ENCODE peak calls at places on chromosome 22, in five cellular contexts. Q is H7, O is HFF-Myc, A is keratinocyte, S is astrocyte of the spinal cord. E is an unnamed sample.
A peak's percentile ranks its signal among the peaks of the same experiment; 100 is the strongest.

GRCh38 chr22:29344137-29344536 is 28.6 kb upstream of the RASL10A start:
- DNase-seq in Q (no peak), O (peak; percentile 75), A (peak; percentile 66), S (peak; percentile 96), E (no peak)

GRCh38 chr22:50676211-50676636 is 3.6 kb downstream of the SHANK3 start:
- DNase-seq in Q (no peak), O (no peak), A (no peak), S (no peak), E (no peak)

GRCh38 chr22:16844529-16844928 is 19.3 kb upstream of the XKR3 start:
- DNase-seq in Q (no peak), O (no peak), A (no peak), S (no peak), E (no peak)

GRCh38 chr22:46297151-46297819 is 615 bp downstream of the GTSE1 start:
- DNase-seq in Q (peak; percentile 83), O (no peak), A (no peak), S (peak; percentile 27), E (no peak)

GRCh38 chr22:25388866-25389540 is 169.6 kb downstream of the CRYBB2 start:
- DNase-seq in Q (no peak), O (no peak), A (no peak), S (no peak), E (no peak)

GRCh38 chr22:30434775-30435315 is 9.3 kb downstream of the MTFP1 start:
- DNase-seq in Q (no peak), O (no peak), A (no peak), S (no peak), E (no peak)

GRCh38 chr22:46090631-46091201 is 59.6 kb upstream of the PPARA start:
- DNase-seq in Q (no peak), O (no peak), A (no peak), S (peak; percentile 62), E (no peak)

GRCh38 chr22:29268511-29269229 is 602 bp downstream of the EWSR1 start:
- DNase-seq in Q (peak; percentile 90), O (no peak), A (no peak), S (peak; percentile 82), E (peak; percentile 67)

GRCh38 chr22:49815641-49816071 is 12.0 kb downstream of the BRD1 start:
- DNase-seq in Q (peak; percentile 50), O (no peak), A (no peak), S (peak; percentile 28), E (peak; percentile 60)

GRCh38 chr22:23269441-23270211 is 89.3 kb downstream of the BCR start:
- DNase-seq in Q (peak; percentile 81), O (no peak), A (no peak), S (no peak), E (no peak)

GRCh38 chr22:23752090-23752691 is 1.3 kb upstream of the ZNF70 start:
- DNase-seq in Q (peak; percentile 57), O (no peak), A (no peak), S (no peak), E (no peak)

GRCh38 chr22:31082606-31083376 is 1.7 kb downstream of the SMTN start:
- DNase-seq in Q (peak; percentile 81), O (no peak), A (no peak), S (peak; percentile 26), E (no peak)

GRCh38 chr22:49599691-49600451 is 227.8 kb downstream of the BRD1 start:
- DNase-seq in Q (peak; percentile 40), O (no peak), A (no peak), S (no peak), E (no peak)

GRCh38 chr22:25845985-25846745 is 104.2 kb downstream of the MYO18B start:
- DNase-seq in Q (no peak), O (no peak), A (no peak), S (no peak), E (no peak)

GRCh38 chr22:22974156-22974555 is 86.5 kb downstream of the IGLL5 start:
- DNase-seq in Q (no peak), O (no peak), A (no peak), S (no peak), E (no peak)

GRCh38 chr22:50192825-50193204 is 7.1 kb downstream of the TRABD start:
- DNase-seq in Q (no peak), O (no peak), A (no peak), S (no peak), E (no peak)

GRCh38 chr22:22410121-22410520 is 98.4 kb downstream of the ZNF280B start:
- DNase-seq in Q (no peak), O (no peak), A (no peak), S (no peak), E (no peak)

GRCh38 chr22:25448435-25449051 is 115.9 kb upstream of the GRK3 start:
- DNase-seq in Q (peak; percentile 61), O (no peak), A (no peak), S (peak; percentile 19), E (no peak)

GRCh38 chr22:30878516-30879365 is 89.8 kb downstream of the MORC2 start:
- DNase-seq in Q (no peak), O (no peak), A (no peak), S (no peak), E (no peak)

GRCh38 chr22:26321469-26321913 is 107.6 kb upstream of the ASPHD2 start:
- DNase-seq in Q (no peak), O (peak; percentile 48), A (no peak), S (peak; percentile 31), E (peak; percentile 79)

DNA sequence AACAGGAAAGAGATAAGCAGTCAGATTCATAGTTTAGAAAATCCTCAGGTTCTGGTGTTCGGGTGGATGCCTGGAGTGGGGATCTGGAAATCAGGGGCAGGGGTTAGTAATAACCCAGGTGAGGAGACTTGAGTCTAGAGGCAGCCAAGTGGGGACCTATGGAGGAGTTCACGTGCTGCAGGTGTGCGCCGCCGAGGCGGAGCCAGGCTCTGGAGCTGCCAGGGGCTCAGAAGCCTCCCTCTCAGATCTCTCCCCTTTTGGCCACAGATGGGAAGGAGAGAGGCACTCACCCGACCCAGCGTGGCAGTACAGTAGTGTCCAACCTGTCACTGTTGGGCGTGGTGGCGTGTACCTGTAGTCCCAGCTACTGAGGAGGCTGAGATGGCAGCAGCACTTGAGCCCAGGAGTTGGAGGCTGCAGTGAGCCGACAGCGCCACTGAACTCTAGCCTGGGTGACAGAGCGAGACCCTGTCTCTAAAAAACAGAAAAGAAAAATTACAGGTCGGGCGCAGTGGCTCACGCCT is 27.5 kb downstream of the TXN2 start:
- DNase-seq in Q (no peak), O (no peak), A (no peak), S (no peak), E (no peak)
- H3K4me3 ChIP-seq in Q (no peak overlapping the region), O (no peak overlapping the region), A (no peak overlapping the region), S (no peak overlapping the region), E (no peak overlapping the region)

GRCh38 chr22:42719133-42719532 is 1.5 kb downstream of the A4GALT start:
- DNase-seq in Q (no peak), O (no peak), A (no peak), S (no peak), E (no peak)
- H3K4me3 ChIP-seq in Q (no peak overlapping the region), O (no peak overlapping the region), A (peak overlapping the region; percentile 74), S (no peak overlapping the region), E (peak overlapping the region; percentile 50)

GRCh38 chr22:19756288-19757128 is 4.1 kb upstream of the TBX1 start:
- DNase-seq in Q (peak; percentile 94), O (no peak), A (no peak), S (no peak), E (no peak)
- H3K4me3 ChIP-seq in Q (peak overlapping the region; percentile 28), O (no peak overlapping the region), A (no peak overlapping the region), S (no peak overlapping the region), E (no peak overlapping the region)

DNA sequence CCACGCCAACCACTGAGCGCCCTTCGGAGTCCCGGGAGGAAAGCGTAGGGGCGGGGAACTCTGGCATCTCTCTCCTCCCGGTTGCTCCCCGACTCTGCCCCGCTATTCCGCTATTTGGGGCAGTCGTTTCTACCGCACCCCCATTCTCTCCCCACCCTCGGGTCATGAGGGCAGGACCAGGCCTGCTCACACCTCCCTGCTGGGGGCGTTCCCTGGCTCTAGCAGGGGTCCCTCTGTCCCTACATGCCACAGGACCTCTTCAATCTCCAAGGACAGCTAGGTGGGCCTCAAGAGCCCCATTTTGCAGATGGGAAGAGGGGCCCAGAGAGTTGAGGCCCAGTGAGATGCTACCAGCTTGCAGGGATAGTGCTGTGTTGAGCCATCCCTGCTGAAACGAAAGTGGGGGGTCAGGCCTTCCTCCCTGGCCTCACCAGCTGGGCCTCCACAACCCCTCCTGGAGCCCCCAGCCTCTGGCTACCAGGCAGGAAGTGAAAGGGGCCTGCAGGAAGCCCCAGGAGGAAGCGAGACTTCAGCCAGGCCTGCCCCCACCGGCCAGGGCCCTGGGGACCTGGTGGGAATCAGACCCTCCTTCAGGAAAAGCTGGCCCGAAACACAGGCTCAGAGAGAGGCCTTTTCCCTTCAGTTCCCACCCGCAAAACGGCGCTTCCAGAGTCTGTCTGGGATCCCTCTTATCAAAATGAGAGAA is 5.5 kb upstream of the SHISA8 start:
- DNase-seq in Q (peak; percentile 64), O (no peak), A (no peak), S (no peak), E (no peak)
- H3K4me3 ChIP-seq in Q (peak overlapping the region; percentile 45), O (no peak overlapping the region), A (no peak overlapping the region), S (no peak overlapping the region), E (peak overlapping the region; percentile 69)

GRCh38 chr22:37843746-37844089 is 416 bp downstream of the ANKRD54 start:
- DNase-seq in Q (peak; percentile 90), O (no peak), A (no peak), S (no peak), E (no peak)

GRCh38 chr22:37844904-37845334 is 785 bp upstream of the ANKRD54 start:
- DNase-seq in Q (no peak), O (no peak), A (no peak), S (no peak), E (no peak)

GRCh38 chr22:37846433-37846832 is 2.3 kb upstream of the ANKRD54 start:
- DNase-seq in Q (no peak), O (no peak), A (no peak), S (no peak), E (no peak)

DNA sequence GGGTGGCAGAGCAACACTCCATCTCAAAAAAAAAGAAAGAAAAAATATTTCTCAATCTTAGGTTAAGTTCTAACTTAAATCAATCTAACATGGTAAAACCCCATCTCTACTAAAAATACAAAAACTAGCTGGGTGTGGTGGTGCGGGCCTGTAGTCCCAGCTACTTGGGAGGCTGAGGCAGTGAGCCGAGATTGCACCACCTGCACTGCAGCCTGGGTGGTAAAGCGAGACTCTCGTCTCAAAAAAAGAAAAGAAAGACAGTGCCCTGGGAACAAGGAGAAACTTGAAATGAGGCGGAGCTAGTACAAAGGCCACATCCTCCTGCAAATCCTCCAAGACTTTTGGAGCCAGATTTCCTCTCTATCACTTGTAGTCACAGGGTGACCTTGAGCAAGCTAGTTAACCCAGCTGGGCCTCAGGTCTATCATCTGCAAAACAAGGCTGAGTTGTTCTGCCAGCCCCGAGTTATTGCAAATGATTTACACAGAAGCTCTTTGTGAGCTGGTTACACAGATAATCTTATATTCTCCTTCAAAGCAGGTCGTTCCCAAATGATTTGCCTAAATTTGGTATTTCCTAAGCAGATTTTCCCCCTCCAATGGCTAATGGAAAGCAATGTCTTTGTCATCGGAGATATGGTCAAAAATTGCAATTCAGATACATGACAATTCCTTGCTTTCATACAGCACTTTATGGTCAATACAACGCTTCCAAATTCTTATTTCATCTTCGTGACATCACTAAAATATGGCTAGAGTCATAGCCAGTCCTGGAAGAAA is 1.9 kb downstream of the ANKRD54 start:
- DNase-seq in Q (no peak), O (no peak), A (no peak), S (no peak), E (no peak)
- H3K4me3 ChIP-seq in Q (no peak overlapping the region), O (peak overlapping the region; percentile 52), A (no peak overlapping the region), S (no peak overlapping the region), E (peak overlapping the region; percentile 6)

E was measured in dorsolateral prefrontal cortex.